ENCODE peak calls at places on chromosomes 7 and 10, in five cellular contexts. F is osteoblast, V is stomach, W is left lung, X is PC-3. J is an unnamed sample.

GRCh38 chr10:93656155-93656554 is 43.8 kb downstream of the PDE6C start:
- DNase-seq in W (no peak), F (peak), V (no peak), X (peak), J (no peak)

GRCh38 chr10:125017547-125018298 is 75.8 kb downstream of the ZRANB1 start:
- DNase-seq in F (peak), W (peak), X (no peak), V (no peak), J (no peak)

GRCh38 chr7:35875292-35875691 is 74.4 kb downstream of the SEPTIN7 start:
- DNase-seq in W (no peak), V (no peak), F (no peak), X (no peak), J (no peak)

GRCh38 chr10:59025981-59026730 is 150.3 kb upstream of the PHYHIPL start:
- DNase-seq in X (no peak), F (no peak), V (no peak), W (no peak), J (no peak)

GRCh38 chr7:155972651-155973349 is 160.5 kb upstream of the SHH start:
- DNase-seq in X (no peak), F (no peak), W (peak), V (no peak), J (peak)

GRCh38 chr7:29612596-29612995 is 49.0 kb downstream of the PRR15 start:
- DNase-seq in X (peak), F (peak), V (no peak), W (no peak), J (no peak)

GRCh38 chr10:1572519-1573333 is 164.6 kb downstream of the ADARB2 start:
- DNase-seq in F (no peak), V (no peak), W (no peak), X (no peak), J (no peak)

GRCh38 chr7:69687739-69688431 is 89.6 kb downstream of the AUTS2 start:
- DNase-seq in V (no peak), X (no peak), F (no peak), W (no peak), J (no peak)

GRCh38 chr10:47045331-47045861 is 134.2 kb downstream of the PTPN20 start:
- DNase-seq in F (no peak), X (no peak), V (no peak), W (peak), J (no peak)

GRCh38 chr10:30747633-30748032 is 118.1 kb upstream of the LYZL2 start:
- DNase-seq in V (no peak), W (no peak), F (no peak), X (peak), J (no peak)
- TF ChIP-seq CTCF in V (no peak), W (no peak), F (no peak), X (no peak), J (no peak)

DNA sequence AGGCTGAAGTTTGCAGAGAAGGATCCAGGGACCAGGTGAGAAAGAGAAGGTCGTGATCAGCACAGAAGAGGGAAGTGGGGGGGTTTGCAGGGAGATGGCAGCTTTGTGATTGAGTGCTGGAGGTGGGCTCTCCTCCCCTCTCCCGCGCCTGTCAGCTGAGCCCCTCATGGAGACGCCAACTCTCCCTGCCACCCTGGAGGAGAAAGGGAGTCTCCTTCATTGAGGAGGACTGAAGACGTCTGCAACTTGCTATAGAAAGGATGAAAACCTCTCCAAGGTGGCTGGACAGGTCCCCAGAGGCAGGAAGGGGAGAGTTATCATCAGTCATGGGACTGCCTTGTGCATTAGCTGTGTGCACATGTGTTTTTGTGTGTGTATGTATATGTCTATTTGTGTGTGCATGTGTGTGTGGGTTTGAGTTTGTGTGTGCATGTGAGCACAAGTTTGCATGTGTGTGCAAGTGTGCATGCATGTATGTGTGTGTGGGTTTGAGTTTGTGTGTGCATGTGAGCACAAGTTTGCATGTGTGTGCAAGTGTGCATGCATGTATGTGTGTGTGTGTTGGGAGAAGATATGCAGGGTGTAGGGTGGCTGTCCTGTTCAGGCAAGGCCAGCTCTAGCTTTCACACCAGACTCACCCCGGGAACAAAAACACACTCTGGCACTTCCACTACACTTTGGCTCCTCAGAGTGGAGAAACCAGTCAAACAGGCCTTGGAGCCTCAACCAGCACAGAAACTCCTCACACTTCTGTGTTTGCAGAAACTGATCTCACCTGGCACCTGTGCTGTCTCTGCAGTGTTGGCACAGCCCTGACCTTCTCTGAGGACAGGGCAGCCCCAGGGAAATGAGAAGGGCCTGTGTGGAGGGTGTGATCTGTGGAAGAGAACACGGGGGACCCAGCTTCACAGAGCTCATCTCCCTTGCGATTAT is 3.8 kb upstream of the CALML5 start:
- DNase-seq in V (peak), X (peak), W (no peak), F (peak), J (no peak)
- H3K4me3 ChIP-seq in V (no peak), X (no peak), W (no peak), F (no peak), J (no peak)

GRCh38 chr7:120274899-120275298 is 1.9 kb downstream of the KCND2 start:
- DNase-seq in W (peak), V (no peak), X (no peak), F (no peak), J (no peak)

GRCh38 chr7:120274482-120274881 is 1.5 kb downstream of the KCND2 start:
- DNase-seq in X (no peak), W (peak), V (no peak), F (peak), J (no peak)

GRCh38 chr7:120273476-120273975 is 551 bp downstream of the KCND2 start:
- DNase-seq in F (peak), V (no peak), X (peak), W (peak), J (no peak)

GRCh38 chr7:120272896-120273475 is at the start of gene KCND2:
- DNase-seq in V (no peak), F (peak), W (peak), X (no peak), J (peak)

DNA sequence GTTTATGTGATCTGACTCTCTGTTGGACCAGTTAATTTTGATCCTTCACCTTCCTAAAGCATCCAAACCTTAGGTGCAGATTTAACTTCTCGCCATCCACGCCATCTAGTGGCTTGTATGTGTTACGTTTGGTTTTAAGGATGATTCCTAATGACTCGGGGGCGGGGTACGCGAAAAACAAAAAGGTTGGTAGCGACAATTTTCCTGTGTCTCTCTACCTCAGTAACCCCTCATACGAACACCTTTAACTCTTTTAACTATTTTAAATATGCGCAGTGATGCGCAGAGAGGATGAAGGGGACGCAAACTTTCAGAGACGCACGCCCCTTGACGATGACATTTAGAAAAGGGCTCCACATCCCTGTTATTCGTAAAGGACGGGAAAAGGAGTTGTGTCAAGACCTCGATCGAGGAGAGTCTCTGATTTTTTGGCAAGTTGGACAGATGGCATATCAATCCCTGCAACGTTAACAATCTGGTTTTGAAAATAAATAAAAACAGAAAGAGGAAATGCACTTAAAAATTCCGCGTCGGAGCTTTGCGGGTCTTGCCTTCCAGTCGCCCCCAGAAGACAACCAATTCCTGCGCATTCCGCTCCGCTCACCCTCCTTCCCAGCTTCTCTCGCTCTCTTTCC is 597 bp upstream of the KCND2 start:
- DNase-seq in W (no peak), X (peak), V (no peak), F (peak), J (no peak)
- TF ChIP-seq CTCF in W (peak), X (peak), V (peak), F (peak), J (peak)

GRCh38 chr10:88974446-88975376 is 15.9 kb upstream of the FAS start:
- DNase-seq in W (no peak), F (no peak), X (peak), V (no peak), J (no peak)
- H3K4me3 ChIP-seq in W (peak), F (peak), X (peak), V (peak), J (peak)

GRCh38 chr7:41608447-41608846 is 94.4 kb downstream of the INHBA start:
- DNase-seq in W (no peak), X (no peak), F (no peak), V (no peak), J (no peak)
- TF ChIP-seq CTCF in W (no peak), X (no peak), F (no peak), V (no peak), J (no peak)

J was measured in coronary artery.